ENCODE peak calls at places on chromosomes 12 and 14, in nine cellular contexts. One of them, this sample, is unnamed.

GRCh38 chr14:29528889-29529288 is 398.8 kb downstream of the PRKD1 start:
- DNase-seq in GM04504: no peak
- DNase-seq in stimulated activated CD8-positive, alpha-beta memory T cell treated with anti-CD3 and anti-CD28 coated beads, Interleukin-2, amount 100 ng/mL, for 1 hour: no peak
- DNase-seq in myocyte: no peak
- DNase-seq in NCI-H510A: no peak
- DNase-seq in NCI-H460: no peak
- DNase-seq in EL: no peak
- DNase-seq in cardiac fibroblast: no peak
- DNase-seq in fibroblast of gingiva: peak; percentile 3
- DNase-seq in this sample: no peak

GRCh38 chr12:130661501-130662255 is 54.4 kb downstream of the RIMBP2 start:
- DNase-seq in GM04504: no peak
- DNase-seq in stimulated activated CD8-positive, alpha-beta memory T cell treated with anti-CD3 and anti-CD28 coated beads, Interleukin-2, amount 100 ng/mL, for 1 hour: no peak
- DNase-seq in myocyte: no peak
- DNase-seq in NCI-H510A: no peak
- DNase-seq in NCI-H460: no peak
- DNase-seq in EL: no peak
- DNase-seq in cardiac fibroblast: no peak
- DNase-seq in fibroblast of gingiva: no peak
- DNase-seq in this sample: no peak

GRCh38 chr12:94010307-94010706 is 138.1 kb upstream of the PLXNC1 start:
- DNase-seq in GM04504: no peak
- DNase-seq in stimulated activated CD8-positive, alpha-beta memory T cell treated with anti-CD3 and anti-CD28 coated beads, Interleukin-2, amount 100 ng/mL, for 1 hour: no peak
- DNase-seq in myocyte: peak; percentile 7
- DNase-seq in NCI-H510A: no peak
- DNase-seq in NCI-H460: no peak
- DNase-seq in EL: no peak
- DNase-seq in cardiac fibroblast: no peak
- DNase-seq in fibroblast of gingiva: no peak
- DNase-seq in this sample: no peak

GRCh38 chr12:75508159-75508558 is 3.2 kb downstream of the KRR1 start:
- DNase-seq in GM04504: no peak
- DNase-seq in stimulated activated CD8-positive, alpha-beta memory T cell treated with anti-CD3 and anti-CD28 coated beads, Interleukin-2, amount 100 ng/mL, for 1 hour: no peak
- DNase-seq in myocyte: no peak
- DNase-seq in NCI-H510A: no peak
- DNase-seq in NCI-H460: no peak
- DNase-seq in EL: no peak
- DNase-seq in cardiac fibroblast: no peak
- DNase-seq in fibroblast of gingiva: no peak
- DNase-seq in this sample: no peak

GRCh38 chr14:102492523-102492910 is 17.1 kb downstream of the ANKRD9 start:
- DNase-seq in GM04504: no peak
- DNase-seq in stimulated activated CD8-positive, alpha-beta memory T cell treated with anti-CD3 and anti-CD28 coated beads, Interleukin-2, amount 100 ng/mL, for 1 hour: no peak
- DNase-seq in myocyte: no peak
- DNase-seq in NCI-H510A: no peak
- DNase-seq in NCI-H460: no peak
- DNase-seq in EL: no peak
- DNase-seq in cardiac fibroblast: no peak
- DNase-seq in fibroblast of gingiva: no peak
- DNase-seq in this sample: no peak

GRCh38 chr12:75725505-75726120 is 214.2 kb upstream of the KRR1 start:
- DNase-seq in GM04504: peak; percentile 31
- DNase-seq in stimulated activated CD8-positive, alpha-beta memory T cell treated with anti-CD3 and anti-CD28 coated beads, Interleukin-2, amount 100 ng/mL, for 1 hour: no peak
- DNase-seq in myocyte: peak; percentile 87
- DNase-seq in NCI-H510A: peak; percentile 24
- DNase-seq in NCI-H460: peak; percentile 64
- DNase-seq in EL: peak; percentile 76
- DNase-seq in cardiac fibroblast: peak; percentile 82
- DNase-seq in fibroblast of gingiva: peak; percentile 35
- DNase-seq in this sample: no peak

GRCh38 chr12:124024263-124024678 is 51.3 kb downstream of the ZNF664 start:
- DNase-seq in GM04504: no peak
- DNase-seq in stimulated activated CD8-positive, alpha-beta memory T cell treated with anti-CD3 and anti-CD28 coated beads, Interleukin-2, amount 100 ng/mL, for 1 hour: no peak
- DNase-seq in myocyte: peak; percentile 77
- DNase-seq in NCI-H510A: no peak
- DNase-seq in NCI-H460: no peak
- DNase-seq in EL: peak; percentile 61
- DNase-seq in cardiac fibroblast: no peak
- DNase-seq in fibroblast of gingiva: peak; percentile 57
- DNase-seq in this sample: no peak

GRCh38 chr14:94853920-94854319 is 84.0 kb upstream of the GSC start:
- DNase-seq in GM04504: no peak
- DNase-seq in stimulated activated CD8-positive, alpha-beta memory T cell treated with anti-CD3 and anti-CD28 coated beads, Interleukin-2, amount 100 ng/mL, for 1 hour: no peak
- DNase-seq in myocyte: no peak
- DNase-seq in NCI-H510A: no peak
- DNase-seq in NCI-H460: no peak
- DNase-seq in EL: no peak
- DNase-seq in cardiac fibroblast: no peak
- DNase-seq in fibroblast of gingiva: no peak
- DNase-seq in this sample: no peak

GRCh38 chr12:49046129-49046895 is 14.3 kb downstream of the KMT2D start:
- DNase-seq in GM04504: no peak
- DNase-seq in stimulated activated CD8-positive, alpha-beta memory T cell treated with anti-CD3 and anti-CD28 coated beads, Interleukin-2, amount 100 ng/mL, for 1 hour: no peak
- DNase-seq in myocyte: no peak
- DNase-seq in NCI-H510A: no peak
- DNase-seq in NCI-H460: no peak
- DNase-seq in EL: no peak
- DNase-seq in cardiac fibroblast: no peak
- DNase-seq in fibroblast of gingiva: no peak
- DNase-seq in this sample: no peak

GRCh38 chr14:91249841-91250616 is 5.5 kb upstream of the GPR68 start:
- DNase-seq in GM04504: no peak
- DNase-seq in stimulated activated CD8-positive, alpha-beta memory T cell treated with anti-CD3 and anti-CD28 coated beads, Interleukin-2, amount 100 ng/mL, for 1 hour: no peak
- DNase-seq in myocyte: no peak
- DNase-seq in NCI-H510A: peak; percentile 83
- DNase-seq in NCI-H460: no peak
- DNase-seq in EL: peak; percentile 59
- DNase-seq in cardiac fibroblast: no peak
- DNase-seq in fibroblast of gingiva: no peak
- DNase-seq in this sample: no peak

GRCh38 chr14:104394606-104394910 is 185.0 kb upstream of the C14orf180 start:
- DNase-seq in GM04504: no peak
- DNase-seq in stimulated activated CD8-positive, alpha-beta memory T cell treated with anti-CD3 and anti-CD28 coated beads, Interleukin-2, amount 100 ng/mL, for 1 hour: no peak
- DNase-seq in myocyte: no peak
- DNase-seq in NCI-H510A: no peak
- DNase-seq in NCI-H460: no peak
- DNase-seq in EL: no peak
- DNase-seq in cardiac fibroblast: no peak
- DNase-seq in fibroblast of gingiva: no peak
- DNase-seq in this sample: no peak

GRCh38 chr14:83940253-83940652 is 1589.7 kb upstream of the FLRT2 start:
- DNase-seq in GM04504: no peak
- DNase-seq in stimulated activated CD8-positive, alpha-beta memory T cell treated with anti-CD3 and anti-CD28 coated beads, Interleukin-2, amount 100 ng/mL, for 1 hour: no peak
- DNase-seq in myocyte: peak; percentile 19
- DNase-seq in NCI-H510A: no peak
- DNase-seq in NCI-H460: no peak
- DNase-seq in EL: no peak
- DNase-seq in cardiac fibroblast: no peak
- DNase-seq in fibroblast of gingiva: no peak
- DNase-seq in this sample: no peak

GRCh38 chr12:10211975-10212622 is 578 bp upstream of the GABARAPL1 start:
- DNase-seq in GM04504: peak; percentile 98
- DNase-seq in stimulated activated CD8-positive, alpha-beta memory T cell treated with anti-CD3 and anti-CD28 coated beads, Interleukin-2, amount 100 ng/mL, for 1 hour: peak; percentile 67
- DNase-seq in myocyte: peak; percentile 99
- DNase-seq in NCI-H510A: peak; percentile 80
- DNase-seq in NCI-H460: peak; percentile 98
- DNase-seq in EL: peak; percentile 98
- DNase-seq in cardiac fibroblast: peak; percentile 100
- DNase-seq in fibroblast of gingiva: peak; percentile 99
- DNase-seq in this sample: peak; percentile 92

GRCh38 chr14:103762011-103762410 is 46.4 kb downstream of the ZFYVE21 start:
- DNase-seq in GM04504: no peak
- DNase-seq in stimulated activated CD8-positive, alpha-beta memory T cell treated with anti-CD3 and anti-CD28 coated beads, Interleukin-2, amount 100 ng/mL, for 1 hour: no peak
- DNase-seq in myocyte: no peak
- DNase-seq in NCI-H510A: no peak
- DNase-seq in NCI-H460: no peak
- DNase-seq in EL: peak; percentile 17
- DNase-seq in cardiac fibroblast: peak; percentile 7
- DNase-seq in fibroblast of gingiva: no peak
- DNase-seq in this sample: no peak

GRCh38 chr12:5965950-5966383 is 20.9 kb upstream of the ANO2 start:
- DNase-seq in GM04504: peak; percentile 14
- DNase-seq in stimulated activated CD8-positive, alpha-beta memory T cell treated with anti-CD3 and anti-CD28 coated beads, Interleukin-2, amount 100 ng/mL, for 1 hour: no peak
- DNase-seq in myocyte: peak; percentile 65
- DNase-seq in NCI-H510A: no peak
- DNase-seq in NCI-H460: peak; percentile 41
- DNase-seq in EL: peak; percentile 53
- DNase-seq in cardiac fibroblast: peak; percentile 56
- DNase-seq in fibroblast of gingiva: peak; percentile 39
- DNase-seq in this sample: peak; percentile 74

GRCh38 chr14:104292084-104292970 is 153.9 kb downstream of the KIF26A start:
- DNase-seq in GM04504: no peak
- DNase-seq in stimulated activated CD8-positive, alpha-beta memory T cell treated with anti-CD3 and anti-CD28 coated beads, Interleukin-2, amount 100 ng/mL, for 1 hour: no peak
- DNase-seq in myocyte: no peak
- DNase-seq in NCI-H510A: no peak
- DNase-seq in NCI-H460: no peak
- DNase-seq in EL: no peak
- DNase-seq in cardiac fibroblast: no peak
- DNase-seq in fibroblast of gingiva: no peak
- DNase-seq in this sample: peak; percentile 10

GRCh38 chr14:102005336-102005735 is 41.0 kb downstream of the DYNC1H1 start:
- DNase-seq in GM04504: no peak
- DNase-seq in stimulated activated CD8-positive, alpha-beta memory T cell treated with anti-CD3 and anti-CD28 coated beads, Interleukin-2, amount 100 ng/mL, for 1 hour: no peak
- DNase-seq in myocyte: no peak
- DNase-seq in NCI-H510A: no peak
- DNase-seq in NCI-H460: no peak
- DNase-seq in EL: no peak
- DNase-seq in cardiac fibroblast: no peak
- DNase-seq in fibroblast of gingiva: no peak
- DNase-seq in this sample: no peak

GRCh38 chr12:47273191-47273626 is 193.4 kb upstream of the AMIGO2 start:
- DNase-seq in GM04504: no peak
- DNase-seq in stimulated activated CD8-positive, alpha-beta memory T cell treated with anti-CD3 and anti-CD28 coated beads, Interleukin-2, amount 100 ng/mL, for 1 hour: no peak
- DNase-seq in myocyte: no peak
- DNase-seq in NCI-H510A: no peak
- DNase-seq in NCI-H460: no peak
- DNase-seq in EL: no peak
- DNase-seq in cardiac fibroblast: peak; percentile 40
- DNase-seq in fibroblast of gingiva: no peak
- DNase-seq in this sample: no peak

GRCh38 chr12:116416161-116416560 is 138.7 kb upstream of the MED13L start:
- DNase-seq in GM04504: no peak
- DNase-seq in stimulated activated CD8-positive, alpha-beta memory T cell treated with anti-CD3 and anti-CD28 coated beads, Interleukin-2, amount 100 ng/mL, for 1 hour: no peak
- DNase-seq in myocyte: peak; percentile 35
- DNase-seq in NCI-H510A: no peak
- DNase-seq in NCI-H460: no peak
- DNase-seq in EL: peak; percentile 30
- DNase-seq in cardiac fibroblast: no peak
- DNase-seq in fibroblast of gingiva: no peak
- DNase-seq in this sample: no peak

GRCh38 chr12:20274008-20274407 is 94.3 kb upstream of the PDE3A start:
- DNase-seq in GM04504: no peak
- DNase-seq in stimulated activated CD8-positive, alpha-beta memory T cell treated with anti-CD3 and anti-CD28 coated beads, Interleukin-2, amount 100 ng/mL, for 1 hour: no peak
- DNase-seq in myocyte: no peak
- DNase-seq in NCI-H510A: no peak
- DNase-seq in NCI-H460: no peak
- DNase-seq in EL: no peak
- DNase-seq in cardiac fibroblast: no peak
- DNase-seq in fibroblast of gingiva: no peak
- DNase-seq in this sample: no peak

GRCh38 chr12:25692115-25693035 is 139.3 kb upstream of the LMNTD1 start:
- DNase-seq in GM04504: peak; percentile 66
- DNase-seq in stimulated activated CD8-positive, alpha-beta memory T cell treated with anti-CD3 and anti-CD28 coated beads, Interleukin-2, amount 100 ng/mL, for 1 hour: no peak
- DNase-seq in myocyte: no peak
- DNase-seq in NCI-H510A: no peak
- DNase-seq in NCI-H460: no peak
- DNase-seq in EL: no peak
- DNase-seq in cardiac fibroblast: peak; percentile 83
- DNase-seq in fibroblast of gingiva: peak; percentile 69
- DNase-seq in this sample: no peak

GRCh38 chr14:74973003-74973614 is 17.7 kb upstream of the PGF start:
- DNase-seq in GM04504: no peak
- DNase-seq in stimulated activated CD8-positive, alpha-beta memory T cell treated with anti-CD3 and anti-CD28 coated beads, Interleukin-2, amount 100 ng/mL, for 1 hour: no peak
- DNase-seq in myocyte: no peak
- DNase-seq in NCI-H510A: no peak
- DNase-seq in NCI-H460: no peak
- DNase-seq in EL: peak; percentile 63
- DNase-seq in cardiac fibroblast: peak; percentile 66
- DNase-seq in fibroblast of gingiva: no peak
- DNase-seq in this sample: no peak

GRCh38 chr14:52852810-52853521 is 61.6 kb upstream of the GNPNAT1 start:
- DNase-seq in GM04504: no peak
- DNase-seq in stimulated activated CD8-positive, alpha-beta memory T cell treated with anti-CD3 and anti-CD28 coated beads, Interleukin-2, amount 100 ng/mL, for 1 hour: no peak
- DNase-seq in myocyte: no peak
- DNase-seq in NCI-H510A: no peak
- DNase-seq in NCI-H460: no peak
- DNase-seq in EL: no peak
- DNase-seq in cardiac fibroblast: no peak
- DNase-seq in fibroblast of gingiva: no peak
- DNase-seq in this sample: no peak

GRCh38 chr12:61891632-61892031 is 368.6 kb upstream of the USP15 start:
- DNase-seq in GM04504: no peak
- DNase-seq in stimulated activated CD8-positive, alpha-beta memory T cell treated with anti-CD3 and anti-CD28 coated beads, Interleukin-2, amount 100 ng/mL, for 1 hour: no peak
- DNase-seq in myocyte: no peak
- DNase-seq in NCI-H510A: no peak
- DNase-seq in NCI-H460: no peak
- DNase-seq in EL: no peak
- DNase-seq in cardiac fibroblast: no peak
- DNase-seq in fibroblast of gingiva: no peak
- DNase-seq in this sample: no peak

GRCh38 chr14:26190644-26191043 is 407.2 kb downstream of the NOVA1 start:
- DNase-seq in GM04504: no peak
- DNase-seq in stimulated activated CD8-positive, alpha-beta memory T cell treated with anti-CD3 and anti-CD28 coated beads, Interleukin-2, amount 100 ng/mL, for 1 hour: no peak
- DNase-seq in myocyte: no peak
- DNase-seq in NCI-H510A: no peak
- DNase-seq in NCI-H460: no peak
- DNase-seq in EL: no peak
- DNase-seq in cardiac fibroblast: peak; percentile 46
- DNase-seq in fibroblast of gingiva: no peak
- DNase-seq in this sample: no peak

GRCh38 chr14:51458563-51458955 is 193.2 kb upstream of the FRMD6 start:
- DNase-seq in GM04504: no peak
- DNase-seq in stimulated activated CD8-positive, alpha-beta memory T cell treated with anti-CD3 and anti-CD28 coated beads, Interleukin-2, amount 100 ng/mL, for 1 hour: no peak
- DNase-seq in myocyte: peak; percentile 77
- DNase-seq in NCI-H510A: no peak
- DNase-seq in NCI-H460: peak; percentile 9
- DNase-seq in EL: peak; percentile 80
- DNase-seq in cardiac fibroblast: peak; percentile 96
- DNase-seq in fibroblast of gingiva: no peak
- DNase-seq in this sample: no peak

GRCh38 chr12:20404576-20405346 is 36.4 kb downstream of the PDE3A start:
- DNase-seq in GM04504: no peak
- DNase-seq in stimulated activated CD8-positive, alpha-beta memory T cell treated with anti-CD3 and anti-CD28 coated beads, Interleukin-2, amount 100 ng/mL, for 1 hour: no peak
- DNase-seq in myocyte: no peak
- DNase-seq in NCI-H510A: no peak
- DNase-seq in NCI-H460: no peak
- DNase-seq in EL: peak; percentile 56
- DNase-seq in cardiac fibroblast: peak; percentile 74
- DNase-seq in fibroblast of gingiva: no peak
- DNase-seq in this sample: no peak

GRCh38 chr12:106205208-106206069 is 42.4 kb downstream of the CKAP4 start:
- DNase-seq in GM04504: no peak
- DNase-seq in stimulated activated CD8-positive, alpha-beta memory T cell treated with anti-CD3 and anti-CD28 coated beads, Interleukin-2, amount 100 ng/mL, for 1 hour: no peak
- DNase-seq in myocyte: peak; percentile 34
- DNase-seq in NCI-H510A: peak; percentile 30
- DNase-seq in NCI-H460: peak; percentile 24
- DNase-seq in EL: no peak
- DNase-seq in cardiac fibroblast: no peak
- DNase-seq in fibroblast of gingiva: no peak
- DNase-seq in this sample: no peak

GRCh38 chr12:82461393-82461792 is 103.1 kb downstream of the METTL25 start:
- DNase-seq in GM04504: no peak
- DNase-seq in stimulated activated CD8-positive, alpha-beta memory T cell treated with anti-CD3 and anti-CD28 coated beads, Interleukin-2, amount 100 ng/mL, for 1 hour: no peak
- DNase-seq in myocyte: no peak
- DNase-seq in NCI-H510A: no peak
- DNase-seq in NCI-H460: no peak
- DNase-seq in EL: no peak
- DNase-seq in cardiac fibroblast: peak; percentile 42
- DNase-seq in fibroblast of gingiva: no peak
- DNase-seq in this sample: no peak

GRCh38 chr12:71556881-71557280 is 106.8 kb downstream of the ZFC3H1 start:
- DNase-seq in GM04504: peak; percentile 83
- DNase-seq in stimulated activated CD8-positive, alpha-beta memory T cell treated with anti-CD3 and anti-CD28 coated beads, Interleukin-2, amount 100 ng/mL, for 1 hour: no peak
- DNase-seq in myocyte: peak; percentile 92
- DNase-seq in NCI-H510A: no peak
- DNase-seq in NCI-H460: peak; percentile 57
- DNase-seq in EL: peak; percentile 96
- DNase-seq in cardiac fibroblast: peak; percentile 90
- DNase-seq in fibroblast of gingiva: peak; percentile 77
- DNase-seq in this sample: no peak

GRCh38 chr12:76999157-76999556 is 66.2 kb downstream of the E2F7 start:
- DNase-seq in GM04504: no peak
- DNase-seq in stimulated activated CD8-positive, alpha-beta memory T cell treated with anti-CD3 and anti-CD28 coated beads, Interleukin-2, amount 100 ng/mL, for 1 hour: no peak
- DNase-seq in myocyte: no peak
- DNase-seq in NCI-H510A: no peak
- DNase-seq in NCI-H460: no peak
- DNase-seq in EL: no peak
- DNase-seq in cardiac fibroblast: no peak
- DNase-seq in fibroblast of gingiva: no peak
- DNase-seq in this sample: no peak

This sample was measured in mesothelial cell of epicardium.